ENCODE peak calls at places on chromosome 22, in eight cellular contexts. L, K, G, V, R, O, Z and P are unnamed samples. For H3K27me3, the result is how much of the 10 kb centered on the place peaks cover.

GRCh38 chr22:42769574-42770447 is 49.1 kb upstream of the A4GALT start:
- DNase-seq in L (peak), K (no peak), G (no peak), V (peak), R (no peak), O (peak), Z (no peak), P (no peak)

GRCh38 chr22:31148953-31149627 is 8.8 kb upstream of the PLA2G3 start:
- DNase-seq in L (peak), K (no peak), G (peak), V (peak), R (peak), O (peak), Z (peak), P (peak)

GRCh38 chr22:31436132-31436531 is 36.7 kb downstream of the DRG1 start:
- DNase-seq in L (no peak), K (no peak), G (no peak), V (no peak), R (no peak), O (peak), Z (no peak), P (no peak)

GRCh38 chr22:29813563-29813962 is 24.5 kb downstream of the ASCC2 start:
- DNase-seq in L (no peak), K (no peak), G (no peak), V (no peak), R (no peak), O (peak), Z (no peak), P (no peak)

GRCh38 chr22:25362215-25362882 is 142.9 kb downstream of the CRYBB2 start:
- DNase-seq in L (peak), K (peak), G (peak), V (peak), R (peak), O (peak), Z (no peak), P (peak)

GRCh38 chr22:36360011-36360410 is 27.8 kb downstream of the MYH9 start:
- DNase-seq in L (no peak), K (no peak), G (no peak), V (no peak), R (no peak), O (no peak), Z (no peak), P (no peak)

GRCh38 chr22:48498526-48499331 is 1328.9 kb downstream of the BRD1 start:
- DNase-seq in L (peak), K (no peak), G (no peak), V (no peak), R (no peak), O (no peak), Z (no peak), P (peak)

GRCh38 chr22:26805131-26805530 is 147.7 kb downstream of the MIAT start:
- DNase-seq in L (no peak), K (no peak), G (no peak), V (no peak), R (peak), O (no peak), Z (no peak), P (no peak)

GRCh38 chr22:42116848-42117424 is 13.7 kb downstream of the CYP2D6 start:
- DNase-seq in L (peak), K (no peak), G (peak), V (no peak), R (peak), O (peak), Z (no peak), P (no peak)

GRCh38 chr22:24579242-24579569 is 13.7 kb downstream of the LRRC75B start:
- DNase-seq in L (no peak), K (no peak), G (no peak), V (no peak), R (no peak), O (no peak), Z (no peak), P (no peak)

GRCh38 chr22:27780161-27780575 is 21.4 kb downstream of the MN1 start:
- DNase-seq in L (no peak), K (no peak), G (peak), V (peak), R (peak), O (no peak), Z (no peak), P (no peak)

GRCh38 chr22:48146426-48146825 is 1384.0 kb downstream of the TBC1D22A start:
- DNase-seq in L (no peak), K (no peak), G (no peak), V (no peak), R (no peak), O (no peak), Z (no peak), P (no peak)

GRCh38 chr22:40511604-40512003 is 124.9 kb downstream of the MRTFA start:
- DNase-seq in L (peak), K (no peak), G (no peak), V (no peak), R (no peak), O (peak), Z (no peak), P (no peak)

GRCh38 chr22:30435674-30436126 is 10.1 kb downstream of the MTFP1 start:
- DNase-seq in L (peak), K (peak), G (no peak), V (no peak), R (peak), O (no peak), Z (peak), P (no peak)

GRCh38 chr22:23306438-23306921 is 126.2 kb downstream of the BCR start:
- DNase-seq in L (no peak), K (no peak), G (no peak), V (peak), R (no peak), O (peak), Z (no peak), P (no peak)

GRCh38 chr22:31284756-31285155 is 7.5 kb downstream of the PIK3IP1 start:
- DNase-seq in L (no peak), K (no peak), G (no peak), V (no peak), R (no peak), O (no peak), Z (no peak), P (no peak)

GRCh38 chr22:28381427-28382167 is 298.0 kb downstream of the TTC28 start:
- DNase-seq in L (no peak), K (no peak), G (no peak), V (no peak), R (no peak), O (peak), Z (no peak), P (no peak)

GRCh38 chr22:43658823-43659222 is 153.3 kb downstream of the EFCAB6 start:
- DNase-seq in L (no peak), K (no peak), G (no peak), V (no peak), R (peak), O (no peak), Z (no peak), P (no peak)

GRCh38 chr22:30212363-30212995 is 34.1 kb downstream of the LIF start:
- DNase-seq in L (peak), K (no peak), G (no peak), V (peak), R (no peak), O (peak), Z (peak), P (no peak)

GRCh38 chr22:30294066-30294465 is 4.8 kb upstream of the CASTOR1 start:
- DNase-seq in L (peak), K (no peak), G (no peak), V (no peak), R (no peak), O (no peak), Z (no peak), P (no peak)

GRCh38 chr22:42074153-42074750 is at the start of gene PHETA2:
- DNase-seq in L (peak), K (peak), G (peak), V (no peak), R (no peak), O (peak), Z (peak), P (no peak)

GRCh38 chr22:27714076-27714475 is 87.5 kb downstream of the MN1 start:
- DNase-seq in L (no peak), K (no peak), G (no peak), V (no peak), R (no peak), O (no peak), Z (no peak), P (no peak)

GRCh38 chr22:30265851-30266444 is 703 bp downstream of the OSM start:
- DNase-seq in L (peak), K (peak), G (no peak), V (peak), R (no peak), O (no peak), Z (no peak), P (no peak)

GRCh38 chr22:36351921-36352774 is 35.6 kb downstream of the MYH9 start:
- DNase-seq in L (no peak), K (no peak), G (no peak), V (no peak), R (no peak), O (peak), Z (peak), P (no peak)

GRCh38 chr22:28151241-28151640 is 232.2 kb upstream of the PITPNB start:
- DNase-seq in L (no peak), K (no peak), G (no peak), V (no peak), R (no peak), O (no peak), Z (no peak), P (no peak)

GRCh38 chr22:29071261-29072045 is 1.4 kb upstream of the KREMEN1 start:
- DNase-seq in L (no peak), K (no peak), G (peak), V (no peak), R (peak), O (peak), Z (peak), P (no peak)

GRCh38 chr22:24421428-24421931 is 5.9 kb upstream of the ADORA2A start:
- DNase-seq in L (peak), K (peak), G (peak), V (no peak), R (peak), O (no peak), Z (no peak), P (no peak)

GRCh38 chr22:36221799-36222751 is 17.3 kb downstream of the APOL2 start:
- DNase-seq in L (peak), K (no peak), G (peak), V (no peak), R (peak), O (peak), Z (no peak), P (peak)

GRCh38 chr22:36467042-36467810 is 14.2 kb downstream of the TXN2 start:
- DNase-seq in L (peak), K (no peak), G (no peak), V (no peak), R (peak), O (peak), Z (no peak), P (no peak)

GRCh38 chr22:18056161-18056666 is 21.6 kb upstream of the PEX26 start:
- DNase-seq in L (no peak), K (no peak), G (no peak), V (no peak), R (no peak), O (peak), Z (no peak), P (peak)

GRCh38 chr22:24161485-24161884 is 19.8 kb upstream of the SUSD2 start:
- DNase-seq in L (no peak), K (no peak), G (no peak), V (no peak), R (no peak), O (no peak), Z (no peak), P (no peak)

GRCh38 chr22:44536411-44536810 is 38.4 kb upstream of the RTL6 start:
- DNase-seq in L (no peak), K (no peak), G (no peak), V (no peak), R (no peak), O (no peak), Z (no peak), P (no peak)

GRCh38 chr22:42978453-42979103 is 36.4 kb downstream of the PACSIN2 start:
- DNase-seq in L (no peak), K (no peak), G (no peak), V (no peak), R (no peak), O (no peak), Z (peak), P (peak)

GRCh38 chr22:31276426-31277167 is 15.7 kb downstream of the PIK3IP1 start:
- DNase-seq in L (no peak), K (no peak), G (no peak), V (no peak), R (no peak), O (no peak), Z (no peak), P (no peak)

GRCh38 chr22:31556627-31557203 is 60.4 kb downstream of the SFI1 start:
- DNase-seq in L (no peak), K (no peak), G (no peak), V (no peak), R (peak), O (peak), Z (no peak), P (no peak)

GRCh38 chr22:24289781-24290181 is 19.1 kb downstream of the SPECC1L start:
- DNase-seq in L (no peak), K (no peak), G (no peak), V (peak), R (no peak), O (no peak), Z (no peak), P (no peak)

GRCh38 chr22:29768052-29768680 is 997 bp downstream of the UQCR10 start:
- DNase-seq in L (no peak), K (no peak), G (no peak), V (no peak), R (no peak), O (no peak), Z (no peak), P (no peak)

GRCh38 chr22:42889290-42889689 is 32.2 kb upstream of the ARFGAP3 start:
- DNase-seq in L (no peak), K (no peak), G (no peak), V (no peak), R (no peak), O (no peak), Z (no peak), P (no peak)

GRCh38 chr22:17130199-17130598 is 9.0 kb upstream of the TMEM121B start:
- DNase-seq in L (no peak), K (no peak), G (no peak), V (no peak), R (no peak), O (no peak), Z (no peak), P (no peak)

GRCh38 chr22:43985532-43985931 is 30.3 kb downstream of the SAMM50 start:
- DNase-seq in L (peak), K (no peak), G (no peak), V (no peak), R (no peak), O (no peak), Z (no peak), P (peak)

DNA sequence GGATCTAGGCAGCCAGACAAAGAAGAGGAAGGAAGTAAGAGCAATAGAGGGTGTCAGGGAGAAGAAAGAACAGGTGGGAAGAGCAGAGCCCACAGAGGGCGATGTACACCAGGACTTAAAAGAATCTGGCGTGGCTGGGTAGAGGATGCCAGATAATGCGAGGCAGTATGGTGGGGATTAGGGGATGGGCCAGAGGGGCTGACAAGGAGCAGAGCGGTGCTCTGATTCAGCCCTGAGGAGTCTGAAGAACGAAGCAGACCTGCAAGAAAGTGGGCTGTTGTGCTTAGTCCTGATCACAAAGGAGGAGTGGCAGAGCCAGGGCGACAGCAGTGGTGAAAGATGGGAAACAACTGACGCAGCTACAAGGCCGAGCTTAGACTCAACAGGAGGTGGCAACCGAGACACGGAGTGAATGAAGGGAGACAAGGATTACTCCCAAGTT is 163.7 kb downstream of the LARGE1 start:
- DNase-seq in L (no peak), K (no peak), G (peak), V (no peak), R (no peak), O (no peak), Z (no peak), P (no peak)
- TF ChIP-seq CTCF in L (no peak), K (no peak), G (peak), V (no peak), R (no peak), O (no peak), Z (no peak), P (no peak)

GRCh38 chr22:49779226-49779625 is 48.4 kb downstream of the BRD1 start:
- DNase-seq in L (peak), K (no peak), G (no peak), V (no peak), R (no peak), O (no peak), Z (no peak), P (no peak)
- H3K27ac ChIP-seq in L (peak), K (no peak), G (no peak), V (no peak), R (peak), O (no peak), Z (no peak), P (no peak)

DNA sequence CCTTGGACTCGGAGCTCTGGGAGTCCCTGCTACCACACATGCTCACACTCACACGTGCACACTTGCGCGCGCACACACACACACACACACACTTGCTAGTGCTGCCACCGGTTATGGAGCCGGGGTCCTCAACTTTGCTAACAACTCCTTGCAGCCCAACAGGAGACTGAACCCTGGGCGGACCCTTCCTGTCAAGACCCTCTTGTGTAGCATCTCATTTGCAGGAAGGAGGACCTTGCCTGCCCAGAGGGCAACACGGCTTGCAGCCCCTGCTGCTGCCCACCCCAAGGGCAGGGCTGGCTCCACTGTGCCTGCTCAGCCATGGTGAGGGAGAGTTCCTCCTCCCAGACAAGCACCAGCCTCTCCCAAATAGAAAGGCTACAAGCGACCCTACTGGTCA is 107.5 kb downstream of the WNT7B start:
- DNase-seq in L (no peak), K (no peak), G (no peak), V (no peak), R (no peak), O (no peak), Z (peak), P (no peak)
- H3K27me3 ChIP-seq in L (half or more), K (under half), G (under half), V (under half), R (under half), O (under half), Z (under half), P (under half)

GRCh38 chr22:20258584-20259335 is 9.4 kb downstream of the RTN4R start:
- DNase-seq in L (no peak), K (no peak), G (no peak), V (no peak), R (no peak), O (no peak), Z (no peak), P (no peak)
- TF ChIP-seq CTCF in L (peak), K (peak), G (peak), V (no peak), R (peak), O (no peak), Z (no peak), P (no peak)

DNA sequence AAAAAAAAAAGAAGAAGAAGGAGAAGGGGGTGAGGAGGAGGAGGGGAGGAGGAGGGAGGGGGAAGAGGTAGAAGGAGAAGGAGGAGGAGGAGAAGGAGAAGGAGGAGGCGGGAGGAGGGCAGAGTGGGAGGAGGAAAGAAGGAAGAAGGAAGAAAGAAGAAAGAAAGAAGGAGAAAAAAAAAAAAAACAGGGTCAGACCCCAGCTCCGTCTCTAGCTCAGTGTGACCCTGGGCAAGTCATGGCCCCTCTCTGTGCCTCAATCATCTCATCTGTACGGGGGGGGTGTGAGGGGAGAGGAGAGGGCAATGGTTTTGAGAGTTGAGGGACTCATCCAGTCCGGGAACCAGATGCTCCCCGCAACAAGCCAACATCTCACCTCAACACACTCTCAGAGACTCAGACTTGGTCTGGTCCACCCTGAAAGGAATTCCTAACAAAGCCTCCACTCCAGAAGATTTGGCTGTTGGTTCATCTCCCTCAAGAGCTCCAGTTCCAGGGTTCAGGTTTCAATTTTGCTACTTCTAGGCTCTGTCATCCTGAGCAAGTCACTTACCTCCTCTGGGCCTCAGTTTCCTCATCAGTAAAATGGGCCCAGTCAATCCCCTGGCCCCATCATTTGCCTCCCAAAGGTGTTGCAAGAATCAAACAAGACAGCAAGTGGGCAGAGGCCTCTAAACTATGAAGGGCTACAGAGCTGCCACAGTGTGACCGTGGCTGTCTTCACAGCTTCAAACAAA is 7.7 kb downstream of the CARD10 start:
- DNase-seq in L (no peak), K (no peak), G (no peak), V (no peak), R (no peak), O (no peak), Z (no peak), P (no peak)
- H3K27ac ChIP-seq in L (peak), K (no peak), G (no peak), V (no peak), R (no peak), O (peak), Z (peak), P (no peak)

DNA sequence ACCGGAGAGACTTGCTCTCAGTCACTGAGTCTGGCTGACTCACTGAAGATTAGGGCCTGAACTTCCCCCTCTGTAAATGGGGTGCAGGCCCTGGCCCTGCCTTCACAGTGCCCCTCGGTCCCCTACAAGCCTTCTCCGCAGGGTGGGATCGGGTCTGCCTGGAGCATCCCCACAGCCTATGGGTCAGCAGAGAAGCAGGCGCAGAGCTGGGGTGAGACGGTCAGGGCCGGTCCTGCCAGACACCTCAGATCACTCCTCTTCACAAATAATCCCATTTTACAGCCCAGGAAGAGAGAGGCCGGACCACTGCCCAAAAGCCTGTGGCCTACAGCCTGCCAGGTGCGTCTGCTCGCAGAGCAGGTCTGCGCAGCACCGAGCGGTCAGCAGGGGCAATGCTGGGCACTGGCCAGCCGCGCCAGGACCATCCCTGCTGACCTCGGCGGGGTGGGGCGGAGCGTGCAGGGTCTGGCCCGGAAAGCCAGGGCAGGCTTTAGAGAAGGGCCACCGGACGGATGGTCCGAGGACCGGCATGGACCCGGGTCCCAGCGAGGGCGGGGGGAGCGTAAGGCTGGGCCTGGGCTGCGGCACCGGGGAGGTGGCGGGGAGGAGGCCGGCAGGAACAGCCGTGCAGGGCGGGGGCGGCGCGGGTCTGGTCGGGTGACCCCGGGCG is 518 bp upstream of the SEPTIN5 start:
- DNase-seq in L (peak), K (no peak), G (no peak), V (no peak), R (no peak), O (no peak), Z (no peak), P (no peak)
- H3K27me3 ChIP-seq in L (under half), K (under half), G (under half), V (under half), R (under half), O (under half), Z (under half), P (under half)